ENCODE peak calls at places on chromosome 5, in four cellular contexts. R, Q, C and B are unnamed samples.

GRCh38 chr5:135185461-135186075 is 151.5 kb upstream of the PITX1 start:
- DNase-seq in C (no peak), Q (no peak), R (no peak), B (peak)

GRCh38 chr5:137563646-137564474 is 64.7 kb upstream of the SPOCK1 start:
- DNase-seq in Q (no peak), C (no peak), R (peak), B (peak)

GRCh38 chr5:68041293-68041692 is 174.3 kb upstream of the PIK3R1 start:
- DNase-seq in C (no peak), R (no peak), Q (no peak), B (no peak)

GRCh38 chr5:56126487-56127179 is 106.5 kb downstream of the ANKRD55 start:
- DNase-seq in C (no peak), Q (no peak), R (peak), B (peak)

GRCh38 chr5:106522296-106522695 is 1148.4 kb downstream of the EFNA5 start:
- DNase-seq in Q (no peak), R (peak), C (no peak), B (peak)

GRCh38 chr5:113099822-113100221 is 123.2 kb downstream of the DCP2 start:
- DNase-seq in R (no peak), C (no peak), Q (no peak), B (no peak)

GRCh38 chr5:77280036-77280435 is 69.6 kb downstream of the PDE8B start:
- DNase-seq in R (no peak), C (no peak), Q (no peak), B (no peak)

GRCh38 chr5:89275206-89275605 is 392.2 kb upstream of the MEF2C start:
- DNase-seq in Q (no peak), R (no peak), C (no peak), B (no peak)

GRCh38 chr5:56638061-56638621 is 177.2 kb upstream of the MAP3K1 start:
- DNase-seq in R (peak), Q (no peak), C (no peak), B (no peak)

GRCh38 chr5:38718874-38719391 is 126.9 kb upstream of the OSMR start:
- DNase-seq in Q (no peak), C (no peak), R (no peak), B (no peak)

GRCh38 chr5:11143456-11144267 is 382.6 kb upstream of the DAP start:
- DNase-seq in C (no peak), Q (no peak), R (no peak), B (peak)

GRCh38 chr5:177370488-177371119 is 12.9 kb downstream of the RGS14 start:
- DNase-seq in C (peak), Q (peak), R (peak), B (peak)

GRCh38 chr5:119218830-119219782 is 136.7 kb upstream of the TNFAIP8 start:
- DNase-seq in C (no peak), R (no peak), Q (no peak), B (peak)

GRCh38 chr5:17436766-17437221 is 61.2 kb upstream of the TAF11L2 start:
- DNase-seq in C (no peak), R (peak), Q (no peak), B (no peak)

GRCh38 chr5:17439956-17440355 is 58.1 kb upstream of the TAF11L2 start:
- DNase-seq in Q (no peak), C (no peak), R (no peak), B (no peak)

GRCh38 chr5:17434982-17435381 is 63.0 kb upstream of the TAF11L2 start:
- DNase-seq in R (no peak), Q (no peak), C (no peak), B (no peak)

GRCh38 chr5:17438027-17438426 is 60.0 kb upstream of the TAF11L2 start:
- DNase-seq in Q (no peak), R (no peak), C (no peak), B (no peak)

GRCh38 chr5:17436345-17436744 is 61.7 kb upstream of the TAF11L2 start:
- DNase-seq in Q (no peak), C (no peak), R (peak), B (no peak)
- H3K4me3 ChIP-seq in Q (no peak), C (no peak), R (no peak), B (no peak)

GRCh38 chr5:124634228-124634819 is 112.1 kb downstream of the ZNF608 start:
- DNase-seq in R (no peak), Q (no peak), C (no peak), B (peak)
- H3K9ac ChIP-seq in R (no peak), Q (no peak), C (no peak), B (no peak)

DNA sequence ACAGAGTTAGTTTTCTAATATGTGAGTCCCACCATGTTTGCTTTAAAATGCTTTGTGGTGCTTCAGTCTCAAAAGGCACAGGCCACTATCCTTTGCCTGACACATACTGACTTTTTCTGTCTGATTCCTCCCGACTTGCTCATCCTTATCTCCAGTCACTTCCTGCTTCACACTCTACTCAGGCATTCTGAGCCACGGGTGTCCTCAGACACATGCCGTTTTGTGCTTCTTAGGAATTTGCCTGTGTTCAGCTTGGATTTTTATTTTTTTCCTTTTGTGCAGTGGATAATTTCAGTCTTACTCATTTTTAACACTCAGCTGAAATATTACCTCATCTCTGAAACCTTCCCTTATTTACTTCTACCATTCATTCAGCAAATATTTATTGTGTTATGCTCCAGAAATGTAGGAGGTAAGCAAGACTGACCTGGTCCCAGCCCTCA is 54.1 kb downstream of the MAN2A1 start:
- DNase-seq in C (peak), R (peak), Q (no peak), B (peak)
- H2AFZ ChIP-seq in C (no peak), R (peak), Q (peak), B (no peak)

DNA sequence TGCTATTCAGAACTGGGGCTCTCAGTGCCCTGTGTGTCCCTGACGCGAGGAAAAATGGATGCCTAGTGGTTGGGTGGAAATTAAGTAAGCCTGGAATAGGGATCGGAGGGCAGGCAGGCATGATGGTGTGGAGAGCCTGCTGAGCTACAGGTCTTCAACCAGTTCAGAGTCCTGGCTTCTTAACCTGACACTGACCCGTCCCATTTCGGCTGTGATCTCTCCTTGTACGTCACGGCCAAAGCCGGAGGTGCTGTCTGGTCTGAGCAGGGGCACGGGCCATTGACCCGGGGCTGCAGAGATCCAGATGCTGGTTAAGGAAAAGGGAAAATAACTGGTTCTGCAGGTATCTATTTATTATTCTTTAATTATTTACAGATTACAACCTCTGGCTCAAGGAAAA is 27.9 kb downstream of the RHOBTB3 start:
- DNase-seq in R (no peak), Q (no peak), C (no peak), B (no peak)
- H3K4me3 ChIP-seq in R (no peak), Q (no peak), C (no peak), B (no peak)

DNA sequence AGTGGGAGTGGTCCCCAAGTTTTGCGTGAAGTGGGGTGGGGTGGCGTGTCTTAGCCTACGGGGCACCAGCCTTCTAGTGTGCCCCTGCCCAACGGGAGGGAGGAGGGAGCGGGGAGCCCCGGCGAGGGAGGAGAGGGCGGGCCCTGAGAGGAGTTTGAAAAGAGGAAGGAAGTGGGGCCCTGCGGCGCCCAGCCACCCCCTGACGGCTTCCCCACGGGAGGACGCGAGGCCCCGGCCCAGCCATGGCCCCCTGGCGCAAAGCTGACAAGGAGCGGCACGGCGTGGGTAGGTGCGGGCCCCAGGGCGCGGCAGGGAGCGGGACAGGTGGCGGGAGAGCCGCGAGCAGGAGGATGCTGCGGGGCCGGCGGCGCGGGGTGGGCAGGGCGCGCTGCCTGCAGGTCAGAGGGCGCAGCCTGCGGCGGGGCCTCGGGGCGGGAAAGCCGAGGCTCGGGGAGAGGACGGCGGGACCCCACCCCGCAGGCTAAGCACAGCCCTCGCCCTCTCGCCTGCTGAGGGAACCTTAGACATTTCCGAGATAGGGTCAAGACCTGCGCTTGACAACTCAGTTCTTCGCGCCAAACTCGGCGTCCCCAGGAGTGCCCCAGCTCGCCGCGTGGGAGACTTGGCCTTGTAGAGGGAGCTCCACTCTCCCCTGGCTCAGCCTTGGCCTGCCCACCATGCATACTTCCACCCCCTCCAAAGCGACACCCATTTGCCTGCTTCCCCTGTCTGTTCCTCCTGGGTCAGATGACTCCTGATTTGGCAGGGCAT is at the start of gene DOCK2:
- DNase-seq in R (no peak), C (peak), Q (no peak), B (no peak)
- H3K9ac ChIP-seq in R (no peak), C (no peak), Q (peak), B (peak)

GRCh38 chr5:63563008-63563917 is 399.0 kb downstream of the HTR1A start:
- DNase-seq in R (no peak), C (no peak), Q (no peak), B (no peak)
- H2AFZ ChIP-seq in R (no peak), C (peak), Q (no peak), B (no peak)

GRCh38 chr5:12668564-12668963 is 764.3 kb upstream of the CTNND2 start:
- DNase-seq in C (peak), Q (no peak), R (no peak), B (no peak)

GRCh38 chr5:12661617-12662370 is 757.5 kb upstream of the CTNND2 start:
- DNase-seq in C (no peak), Q (no peak), R (no peak), B (no peak)

GRCh38 chr5:12659675-12660074 is 755.4 kb upstream of the CTNND2 start:
- DNase-seq in C (no peak), R (no peak), Q (no peak), B (no peak)

GRCh38 chr5:12658871-12659446 is 754.7 kb upstream of the CTNND2 start:
- DNase-seq in Q (no peak), R (no peak), C (no peak), B (no peak)

DNA sequence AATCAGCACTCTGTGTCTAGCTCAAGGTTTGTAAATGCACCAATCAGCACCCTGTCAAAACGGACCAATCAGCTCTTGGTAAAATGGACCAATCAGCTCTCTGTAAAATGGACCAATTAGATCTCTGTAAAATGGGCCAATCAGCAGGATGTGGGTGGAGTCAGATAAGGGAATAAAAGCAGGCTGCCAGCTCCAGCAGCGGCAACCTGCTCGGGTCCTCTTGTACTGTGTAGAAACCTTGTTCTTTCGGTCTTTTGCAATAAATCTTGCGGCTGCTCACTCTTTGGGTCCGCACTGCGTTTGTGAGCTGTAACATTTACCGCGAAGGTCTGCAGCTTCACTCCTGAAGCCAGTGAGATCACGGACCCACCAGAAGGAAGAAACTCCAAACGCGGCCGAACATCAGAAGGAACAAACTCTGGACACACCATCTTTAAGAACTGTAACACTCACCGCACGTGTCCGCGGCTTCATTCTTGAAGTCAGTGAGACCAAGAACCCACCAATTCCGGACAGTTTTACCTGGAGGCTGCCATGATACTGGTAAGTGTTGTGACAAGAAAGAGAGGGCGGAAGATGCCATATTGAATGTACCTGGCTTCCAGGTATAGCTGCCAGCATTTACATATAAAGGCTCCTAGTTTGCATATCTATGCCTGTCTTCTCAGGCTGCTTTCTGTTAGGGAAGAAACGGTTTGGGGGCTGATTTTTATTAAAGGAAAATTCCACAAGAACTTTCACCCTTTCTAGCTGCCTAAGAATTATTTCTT is 758.5 kb upstream of the CTNND2 start:
- DNase-seq in C (no peak), R (no peak), Q (no peak), B (no peak)
- H3K4me3 ChIP-seq in C (no peak), R (no peak), Q (no peak), B (no peak)

GRCh38 chr5:73966411-73966810 is 340.4 kb downstream of the ARHGEF28 start:
- DNase-seq in Q (no peak), C (no peak), R (no peak), B (no peak)

GRCh38 chr5:73968246-73968645 is 342.2 kb downstream of the ARHGEF28 start:
- DNase-seq in R (no peak), C (no peak), Q (no peak), B (no peak)

GRCh38 chr5:73967347-73967746 is 341.4 kb downstream of the ARHGEF28 start:
- DNase-seq in R (no peak), Q (no peak), C (no peak), B (no peak)

GRCh38 chr5:73969195-73970059 is 343.4 kb downstream of the ARHGEF28 start:
- DNase-seq in C (no peak), Q (no peak), R (no peak), B (no peak)

DNA sequence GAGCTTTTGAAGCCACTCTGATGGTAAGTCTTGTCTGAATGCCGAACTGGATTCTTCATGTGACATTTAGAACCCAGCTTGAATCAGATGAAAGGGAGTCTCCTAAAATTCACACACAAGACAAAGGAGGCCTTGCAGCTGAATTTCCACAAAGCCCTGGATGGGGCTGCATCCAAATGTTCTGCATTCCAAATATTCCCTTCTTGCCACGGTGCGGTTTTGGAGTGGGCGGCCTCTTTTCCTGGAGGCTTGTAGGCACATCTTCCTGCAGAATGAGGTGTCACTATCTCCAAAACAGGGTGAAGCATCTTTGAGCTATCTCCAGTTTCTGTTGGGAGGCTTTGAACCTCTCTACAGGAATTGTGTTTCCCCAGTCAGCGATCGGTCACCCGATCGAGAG is 342.7 kb downstream of the ARHGEF28 start:
- DNase-seq in C (no peak), Q (no peak), R (no peak), B (no peak)
- H3K9ac ChIP-seq in C (no peak), Q (no peak), R (no peak), B (no peak)

GRCh38 chr5:153357493-153358112 is 132.9 kb upstream of the GRIA1 start:
- DNase-seq in R (no peak), C (no peak), Q (no peak), B (no peak)

GRCh38 chr5:153350192-153350883 is 140.1 kb upstream of the GRIA1 start:
- DNase-seq in R (no peak), Q (no peak), C (peak), B (no peak)

GRCh38 chr5:153358315-153358976 is 132.0 kb upstream of the GRIA1 start:
- DNase-seq in R (no peak), Q (no peak), C (no peak), B (no peak)

DNA sequence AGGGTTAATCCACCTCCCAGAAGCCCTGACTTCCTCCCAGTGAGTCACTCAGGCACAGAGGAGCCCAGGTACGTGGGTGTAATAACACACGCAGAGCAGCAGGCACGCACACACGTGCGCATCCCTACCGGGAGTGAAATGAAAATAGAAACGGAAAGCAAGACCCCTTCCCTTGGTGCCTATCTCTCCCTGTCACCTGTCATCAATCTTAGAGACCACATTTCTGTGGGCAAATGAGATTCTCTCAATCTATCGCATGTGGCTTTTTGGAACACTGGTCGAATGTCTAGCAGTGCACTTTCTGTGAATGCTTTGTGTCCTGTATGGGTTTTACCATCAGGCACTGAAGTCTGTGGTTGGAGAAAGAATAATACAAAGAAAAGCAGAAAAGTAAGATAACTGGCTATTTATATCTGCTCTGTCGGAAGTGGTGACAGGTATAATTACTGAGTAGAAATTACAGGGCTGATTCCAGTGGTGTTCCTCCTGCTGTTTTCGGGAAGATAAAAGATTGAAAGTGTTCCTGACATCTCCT is 137.7 kb upstream of the GRIA1 start:
- DNase-seq in Q (no peak), C (no peak), R (no peak), B (peak)
- H2AFZ ChIP-seq in Q (peak), C (no peak), R (no peak), B (no peak)